ENCODE peak calls at places on chromosomes 1 and 21, in seven cellular contexts. I is lower lobe of right lung, K is GM12878, E is cardiac muscle cell, S is heart right ventricle, L is Calu3, R is thoracic aorta. G is an unnamed sample.

GRCh38 chr1:115641762-115642167 is at the start of gene VANGL1:
- DNase-seq in I (peak), K (no peak), E (peak), S (peak), L (peak), R (no peak), G (no peak)

GRCh38 chr1:248897412-248898337 is 8.4 kb upstream of the PGBD2 start:
- DNase-seq in I (no peak), K (no peak), E (no peak), S (no peak), L (no peak), R (no peak), G (no peak)

GRCh38 chr1:1112237-1112985 is 3.5 kb downstream of the C1orf159 start:
- DNase-seq in I (peak), K (no peak), E (no peak), S (no peak), L (no peak), R (no peak), G (no peak)

GRCh38 chr1:192724670-192725069 is 84.2 kb upstream of the RGS2 start:
- DNase-seq in I (no peak), K (no peak), E (no peak), S (no peak), L (no peak), R (no peak), G (no peak)

GRCh38 chr1:153534226-153534932 is 1.4 kb downstream of the S100A6 start:
- DNase-seq in I (no peak), K (no peak), E (no peak), S (no peak), L (peak), R (no peak), G (no peak)

GRCh38 chr1:85330711-85331290 is 54.4 kb upstream of the BCL10 start:
- DNase-seq in I (no peak), K (no peak), E (peak), S (no peak), L (no peak), R (peak), G (no peak)

GRCh38 chr1:22976461-22977243 is 4.0 kb upstream of the LACTBL1 start:
- DNase-seq in I (peak), K (peak), E (peak), S (peak), L (peak), R (no peak), G (peak)

GRCh38 chr1:205719762-205720161 is 30.2 kb downstream of the NUCKS1 start:
- DNase-seq in I (no peak), K (no peak), E (no peak), S (no peak), L (no peak), R (no peak), G (no peak)

GRCh38 chr1:217106231-217106630 is 383.0 kb upstream of the ESRRG start:
- DNase-seq in I (no peak), K (no peak), E (no peak), S (no peak), L (peak), R (no peak), G (no peak)

GRCh38 chr1:210198840-210199239 is 33.8 kb upstream of the SERTAD4 start:
- DNase-seq in I (no peak), K (no peak), E (no peak), S (no peak), L (no peak), R (no peak), G (no peak)

GRCh38 chr1:236603896-236604217 is 459 bp downstream of the HEATR1 start:
- DNase-seq in I (no peak), K (no peak), E (peak), S (no peak), L (no peak), R (no peak), G (no peak)

GRCh38 chr1:179955318-179955638 is 668 bp downstream of the CEP350 start:
- DNase-seq in I (no peak), K (no peak), E (peak), S (no peak), L (no peak), R (no peak), G (no peak)

GRCh38 chr1:10070206-10070605 is 37.4 kb downstream of the UBE4B start:
- DNase-seq in I (no peak), K (no peak), E (no peak), S (no peak), L (no peak), R (no peak), G (no peak)

GRCh38 chr1:202143768-202144509 is 598 bp downstream of the ARL8A start:
- DNase-seq in I (peak), K (no peak), E (peak), S (peak), L (peak), R (no peak), G (peak)

GRCh38 chr1:117372863-117373412 is 5.7 kb downstream of the MAN1A2 start:
- DNase-seq in I (no peak), K (no peak), E (no peak), S (no peak), L (no peak), R (no peak), G (no peak)

GRCh38 chr1:52055854-52056109 is 313 bp upstream of the BTF3L4 start:
- DNase-seq in I (no peak), K (no peak), E (no peak), S (no peak), L (no peak), R (no peak), G (no peak)

GRCh38 chr1:159598196-159598595 is 10.6 kb downstream of the APCS start:
- DNase-seq in I (no peak), K (no peak), E (peak), S (no peak), L (peak), R (no peak), G (no peak)

GRCh38 chr1:110209715-110210603 is at the start of gene KCNC4:
- DNase-seq in I (peak), K (peak), E (peak), S (peak), L (peak), R (peak), G (peak)
- TF ChIP-seq CTCF in I (no peak), K (no peak), E (no peak), S (no peak), L (no peak), R (no peak), G (no peak)

GRCh38 chr1:71343686-71344416 is 263.0 kb upstream of the ZRANB2 start:
- DNase-seq in I (no peak), K (no peak), E (no peak), S (no peak), L (no peak), R (no peak), G (no peak)
- TF ChIP-seq CTCF in I (no peak), K (no peak), E (no peak), S (no peak), L (no peak), R (no peak), G (no peak)

DNA sequence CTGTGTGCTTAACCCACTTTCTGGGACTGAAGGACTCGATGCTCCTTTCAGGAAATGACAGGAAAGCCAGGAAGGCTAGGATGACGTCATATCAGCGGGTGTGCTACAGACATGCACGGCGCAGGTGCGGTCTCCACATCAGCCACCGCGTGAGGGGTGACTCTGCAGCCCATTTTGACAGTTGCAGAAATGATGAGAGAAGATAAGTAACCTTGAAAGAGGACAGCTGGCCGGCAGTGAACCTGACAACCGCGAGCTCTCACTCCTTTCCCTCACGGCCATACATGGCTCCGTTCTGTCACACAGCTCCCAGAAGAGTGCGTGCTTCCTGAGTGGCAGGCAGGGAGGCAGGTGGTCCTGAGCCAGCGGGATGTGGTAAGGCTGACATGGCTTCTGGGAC is 1.7 kb upstream of the KRTAP10-5 start:
- DNase-seq in I (no peak), K (no peak), E (no peak), S (no peak), L (no peak), R (no peak), G (no peak)
- TF ChIP-seq CTCF in I (no peak), K (no peak), E (no peak), S (no peak), L (no peak), R (no peak), G (no peak)

DNA sequence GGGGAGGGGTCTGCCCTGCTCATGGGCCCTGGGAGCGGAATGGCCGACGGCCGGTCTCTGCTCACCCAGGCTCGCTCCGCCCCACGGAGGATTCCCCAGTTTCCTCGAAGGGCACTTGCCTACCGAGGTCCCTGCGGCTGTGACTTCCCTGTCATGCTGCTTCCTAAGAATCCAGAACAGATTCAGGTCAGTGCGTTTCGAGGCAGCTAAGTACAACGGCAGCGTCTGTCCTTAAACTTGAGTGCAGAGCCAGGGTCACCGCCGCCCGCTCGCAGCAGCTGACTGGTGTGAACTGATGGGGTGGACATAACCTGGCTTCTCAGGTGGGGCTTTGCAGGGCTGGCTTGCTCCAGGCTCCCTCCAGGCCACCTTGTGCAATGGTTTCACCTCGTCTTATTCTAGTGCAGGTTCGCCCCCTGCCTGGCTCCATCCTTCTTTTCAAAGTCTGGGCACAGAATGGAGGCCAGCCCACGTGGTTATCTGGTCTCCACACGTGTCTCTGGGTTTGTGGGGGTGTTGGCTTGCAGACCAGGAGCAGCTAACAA is 7.6 kb upstream of the C1orf174 start:
- DNase-seq in I (peak), K (no peak), E (no peak), S (no peak), L (no peak), R (no peak), G (no peak)
- TF ChIP-seq CTCF in I (no peak), K (no peak), E (no peak), S (no peak), L (no peak), R (no peak), G (no peak)